ENCODE peak calls at places on chromosomes 12 and 14, in six cellular contexts. V is NCI-H2171; Z is non-pigmented ciliary epithelial cell; M is activated T-helper 1 cell treated with Interleukin-2 at 50 U/mL for 16 hours; P is stimulated activated CD4-positive, alpha-beta T cell treated with anti-CD3 and anti-CD28 coated beads, Interleukin-4, amount 100 ng/mL, for 1 hour; S is right cardiac atrium. R is an unnamed sample.

GRCh38 chr14:61148742-61149350 is 132.3 kb downstream of the TMEM30B start:
- DNase-seq in V (no peak), Z (no peak), M (no peak), P (no peak), S (no peak), R (no peak)

GRCh38 chr14:67411820-67412421 is at the start of gene PLEK2:
- DNase-seq in V (peak; percentile 34), Z (no peak), M (peak; percentile 53), P (peak; percentile 50), S (peak; percentile 72), R (peak; percentile 88)

GRCh38 chr12:16893426-16893825 is 287.5 kb upstream of the LMO3 start:
- DNase-seq in V (no peak), Z (no peak), M (no peak), P (no peak), S (no peak), R (no peak)

GRCh38 chr14:102362084-102362483 is 606 bp downstream of the CINP start:
- DNase-seq in V (no peak), Z (no peak), M (no peak), P (peak; percentile 43), S (no peak), R (peak; percentile 7)

GRCh38 chr12:29889737-29890136 is 106.0 kb upstream of the TMTC1 start:
- DNase-seq in V (no peak), Z (peak; percentile 11), M (no peak), P (no peak), S (peak; percentile 57), R (peak; percentile 12)

GRCh38 chr12:76337583-76337982 is 10.6 kb downstream of the BBS10 start:
- DNase-seq in V (no peak), Z (peak; percentile 66), M (no peak), P (no peak), S (no peak), R (no peak)

GRCh38 chr14:92847220-92848148 is 53.4 kb downstream of the GOLGA5 start:
- DNase-seq in V (no peak), Z (no peak), M (no peak), P (no peak), S (no peak), R (no peak)

GRCh38 chr14:63853831-63854293 is 1.1 kb downstream of the SYNE2 start:
- DNase-seq in V (peak; percentile 44), Z (no peak), M (peak; percentile 28), P (peak; percentile 28), S (no peak), R (peak; percentile 71)

GRCh38 chr14:51547260-51547659 is 104.5 kb upstream of the FRMD6 start:
- DNase-seq in V (no peak), Z (peak; percentile 99), M (no peak), P (no peak), S (no peak), R (no peak)

GRCh38 chr14:104681689-104682074 is 7.7 kb upstream of the INF2 start:
- DNase-seq in V (no peak), Z (no peak), M (no peak), P (no peak), S (peak; percentile 96), R (peak; percentile 96)

GRCh38 chr12:131076791-131077747 is 123.4 kb downstream of the ADGRD1 start:
- DNase-seq in V (no peak), Z (no peak), M (no peak), P (no peak), S (no peak), R (no peak)

GRCh38 chr12:54356951-54357356 is 7.3 kb downstream of the GPR84 start:
- DNase-seq in V (no peak), Z (no peak), M (no peak), P (no peak), S (no peak), R (no peak)

GRCh38 chr12:75692883-75693282 is 181.5 kb upstream of the KRR1 start:
- DNase-seq in V (no peak), Z (no peak), M (no peak), P (no peak), S (no peak), R (no peak)

GRCh38 chr12:131489718-131490117 is 221.2 kb upstream of the SFSWAP start:
- DNase-seq in V (no peak), Z (no peak), M (no peak), P (no peak), S (no peak), R (no peak)

GRCh38 chr12:66409195-66409871 is 107.0 kb downstream of the HELB start:
- DNase-seq in V (peak; percentile 9), Z (no peak), M (no peak), P (no peak), S (no peak), R (no peak)

GRCh38 chr12:107320929-107321618 is 227.7 kb upstream of the CRY1 start:
- DNase-seq in V (peak; percentile 63), Z (no peak), M (peak; percentile 57), P (peak; percentile 70), S (peak; percentile 64), R (peak; percentile 38)

GRCh38 chr14:50821471-50822464 is 9.2 kb downstream of the NIN start:
- DNase-seq in V (no peak), Z (no peak), M (peak; percentile 43), P (no peak), S (peak; percentile 70), R (no peak)

GRCh38 chr12:48691826-48692473 is 9.9 kb upstream of the KANSL2 start:
- DNase-seq in V (no peak), Z (no peak), M (no peak), P (no peak), S (no peak), R (no peak)

GRCh38 chr12:2854669-2855453 is 2.0 kb downstream of the TEX52 start:
- DNase-seq in V (no peak), Z (no peak), M (no peak), P (no peak), S (no peak), R (peak; percentile 89)